ENCODE peak calls at places on chromosomes 1 and 21, in six cellular contexts. One of them, this sample, is unnamed.

GRCh38 chr21:40753756-40754155 is 93.2 kb downstream of the DSCAM start:
- DNase-seq in fibroblast of mammary gland: no peak
- DNase-seq in left lung: no peak
- DNase-seq in astrocyte: no peak
- DNase-seq in right atrium auricular region: no peak
- DNase-seq in heart right ventricle: no peak
- DNase-seq in this sample: no peak

GRCh38 chr1:200869376-200869752 is 3.4 kb upstream of the GPR25 start:
- DNase-seq in fibroblast of mammary gland: no peak
- DNase-seq in left lung: no peak
- DNase-seq in astrocyte: no peak
- DNase-seq in right atrium auricular region: no peak
- DNase-seq in heart right ventricle: no peak
- DNase-seq in this sample: no peak

GRCh38 chr1:80498673-80499072 is 1302.1 kb upstream of the ADGRL2 start:
- DNase-seq in fibroblast of mammary gland: no peak
- DNase-seq in left lung: no peak
- DNase-seq in astrocyte: no peak
- DNase-seq in right atrium auricular region: no peak
- DNase-seq in heart right ventricle: no peak
- DNase-seq in this sample: peak; percentile 63

GRCh38 chr1:208475951-208476824 is 232.0 kb upstream of the PLXNA2 start:
- DNase-seq in fibroblast of mammary gland: no peak
- DNase-seq in left lung: no peak
- DNase-seq in astrocyte: no peak
- DNase-seq in right atrium auricular region: peak; percentile 60
- DNase-seq in heart right ventricle: no peak
- DNase-seq in this sample: peak; percentile 7

GRCh38 chr1:117832453-117832852 is 97.0 kb downstream of the GDAP2 start:
- DNase-seq in fibroblast of mammary gland: no peak
- DNase-seq in left lung: no peak
- DNase-seq in astrocyte: no peak
- DNase-seq in right atrium auricular region: no peak
- DNase-seq in heart right ventricle: no peak
- DNase-seq in this sample: no peak

GRCh38 chr1:147641695-147642592 is 28.4 kb downstream of the ACP6 start:
- DNase-seq in fibroblast of mammary gland: peak; percentile 69
- DNase-seq in left lung: no peak
- DNase-seq in astrocyte: peak; percentile 18
- DNase-seq in right atrium auricular region: no peak
- DNase-seq in heart right ventricle: no peak
- DNase-seq in this sample: peak; percentile 60

GRCh38 chr1:99751877-99752504 is 14.4 kb downstream of the FRRS1 start:
- DNase-seq in fibroblast of mammary gland: no peak
- DNase-seq in left lung: no peak
- DNase-seq in astrocyte: no peak
- DNase-seq in right atrium auricular region: no peak
- DNase-seq in heart right ventricle: no peak
- DNase-seq in this sample: no peak

GRCh38 chr1:68812295-68812694 is 315.4 kb upstream of the DEPDC1 start:
- DNase-seq in fibroblast of mammary gland: no peak
- DNase-seq in left lung: no peak
- DNase-seq in astrocyte: no peak
- DNase-seq in right atrium auricular region: no peak
- DNase-seq in heart right ventricle: no peak
- DNase-seq in this sample: no peak

DNA sequence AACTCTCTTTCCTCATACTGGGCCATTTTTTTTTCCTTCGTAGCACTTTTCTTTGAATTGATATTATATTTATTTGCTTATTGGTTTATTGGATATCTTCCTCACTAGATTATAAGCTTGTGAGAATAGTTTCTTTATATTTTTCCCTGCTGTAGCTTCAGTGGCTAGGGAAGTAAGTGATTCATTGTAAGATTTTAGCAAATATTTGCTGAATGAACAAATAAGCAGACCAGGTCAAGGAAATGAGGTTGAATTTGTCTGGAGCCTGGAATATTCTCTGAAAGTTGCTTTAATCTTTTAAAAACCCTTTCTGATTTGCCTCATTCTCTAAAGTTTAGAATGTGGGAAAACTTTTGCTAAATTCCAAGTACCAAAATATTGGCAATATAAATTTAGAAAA is 80.2 kb downstream of the RABGAP1L start:
- DNase-seq in fibroblast of mammary gland: no peak
- DNase-seq in left lung: no peak
- DNase-seq in astrocyte: no peak
- DNase-seq in right atrium auricular region: no peak
- DNase-seq in heart right ventricle: no peak
- DNase-seq in this sample: no peak
- H3K4me3 ChIP-seq in fibroblast of mammary gland: no peak overlapping the region
- H3K4me3 ChIP-seq in left lung: no peak overlapping the region
- H3K4me3 ChIP-seq in astrocyte: no peak overlapping the region
- H3K4me3 ChIP-seq in right atrium auricular region: no peak overlapping the region
- H3K4me3 ChIP-seq in heart right ventricle: no peak overlapping the region
- H3K4me3 ChIP-seq in this sample: no peak overlapping the region

DNA sequence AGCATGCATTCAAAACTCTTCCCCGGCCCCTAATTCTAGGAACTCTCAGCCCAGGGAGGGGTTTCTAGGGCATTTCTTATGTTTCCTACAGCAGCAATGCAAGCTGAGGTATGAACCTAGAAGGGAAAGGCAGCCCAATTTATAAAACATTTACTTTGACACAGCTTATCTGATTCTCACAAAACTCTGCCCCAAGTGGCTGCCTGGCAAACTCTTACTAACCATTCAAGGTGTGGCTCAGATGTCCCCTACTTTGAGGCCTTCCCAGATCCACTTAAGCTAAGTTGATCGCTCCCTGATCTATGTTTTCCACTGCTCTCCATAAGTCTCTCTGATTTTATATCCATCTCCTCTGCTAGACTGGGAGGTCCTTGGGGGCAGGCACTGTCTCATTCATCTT is 35.4 kb downstream of the AK2 start:
- DNase-seq in fibroblast of mammary gland: no peak
- DNase-seq in left lung: no peak
- DNase-seq in astrocyte: no peak
- DNase-seq in right atrium auricular region: no peak
- DNase-seq in heart right ventricle: no peak
- DNase-seq in this sample: no peak
- TF ChIP-seq CTCF in fibroblast of mammary gland: peak; percentile 18
- TF ChIP-seq CTCF in left lung: no peak
- TF ChIP-seq CTCF in astrocyte: peak; percentile 23
- TF ChIP-seq CTCF in right atrium auricular region: no peak
- TF ChIP-seq CTCF in heart right ventricle: no peak
- TF ChIP-seq CTCF in this sample: peak; percentile 8

DNA sequence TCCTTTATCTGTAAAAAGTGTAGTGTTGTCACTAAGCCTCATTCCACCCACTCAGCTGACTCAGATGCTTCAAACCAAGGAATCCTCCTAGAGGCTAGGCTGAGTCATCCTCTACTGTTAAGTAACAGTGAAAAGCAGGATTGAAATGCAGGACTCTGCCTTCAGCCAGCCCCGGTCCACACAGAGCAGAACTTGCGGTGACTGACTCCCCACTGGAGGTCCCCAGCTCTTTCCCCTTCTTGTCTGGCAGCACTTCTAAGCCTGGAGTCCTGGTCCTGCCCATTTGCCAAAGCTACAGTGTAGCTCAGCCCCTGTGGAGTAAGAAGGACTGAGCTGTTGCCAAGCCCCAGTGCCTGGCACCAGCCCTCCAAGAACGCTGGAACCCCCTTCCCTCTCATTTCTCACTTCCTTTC is 1.7 kb downstream of the RAB7B start:
- DNase-seq in fibroblast of mammary gland: peak; percentile 97
- DNase-seq in left lung: peak; percentile 75
- DNase-seq in astrocyte: peak; percentile 98
- DNase-seq in right atrium auricular region: peak; percentile 75
- DNase-seq in heart right ventricle: no peak
- DNase-seq in this sample: peak; percentile 95
- H3K4me3 ChIP-seq in fibroblast of mammary gland: peak overlapping the region; percentile 25
- H3K4me3 ChIP-seq in left lung: no peak overlapping the region
- H3K4me3 ChIP-seq in astrocyte: peak overlapping the region; percentile 45
- H3K4me3 ChIP-seq in right atrium auricular region: no peak overlapping the region
- H3K4me3 ChIP-seq in heart right ventricle: peak overlapping the region; percentile 59
- H3K4me3 ChIP-seq in this sample: no peak overlapping the region

DNA sequence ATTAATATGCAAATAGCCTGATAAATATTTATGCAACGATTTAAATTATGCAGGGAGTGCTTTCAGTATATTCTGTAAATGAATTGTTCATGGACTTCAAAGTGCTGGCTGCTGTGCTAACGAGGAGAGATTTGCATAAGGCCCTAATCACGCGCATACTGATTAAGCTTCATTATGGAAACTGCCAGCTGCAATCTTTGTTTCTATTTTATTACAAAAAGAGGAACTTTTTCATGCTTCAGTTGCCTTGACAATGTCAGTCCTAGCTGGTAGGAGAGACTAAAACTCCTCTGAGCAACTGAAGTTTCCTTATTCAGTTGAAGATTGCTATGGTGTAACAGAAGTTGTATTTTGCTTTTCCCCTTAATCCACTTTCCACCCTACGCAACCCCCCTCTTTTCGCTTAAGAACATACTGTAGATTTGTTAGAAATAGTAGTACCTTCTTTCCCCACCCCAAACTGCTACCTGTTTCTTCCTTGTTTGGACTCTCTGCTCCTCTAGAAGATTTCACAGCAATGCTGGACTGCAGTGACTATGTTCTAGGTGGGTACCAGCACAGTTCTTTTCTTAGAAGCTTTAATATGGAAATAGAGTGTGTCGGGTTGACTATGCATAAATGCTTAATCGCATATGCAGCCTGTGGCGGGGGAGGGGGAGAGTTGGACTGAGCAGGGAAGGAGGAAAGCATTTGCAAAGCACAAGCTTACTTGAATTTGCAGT is 108.2 kb downstream of the POU2F1 start:
- DNase-seq in fibroblast of mammary gland: no peak
- DNase-seq in left lung: no peak
- DNase-seq in astrocyte: peak; percentile 16
- DNase-seq in right atrium auricular region: no peak
- DNase-seq in heart right ventricle: peak; percentile 13
- DNase-seq in this sample: no peak
- TF ChIP-seq CTCF in fibroblast of mammary gland: no peak
- TF ChIP-seq CTCF in left lung: no peak
- TF ChIP-seq CTCF in astrocyte: no peak
- TF ChIP-seq CTCF in right atrium auricular region: no peak
- TF ChIP-seq CTCF in heart right ventricle: no peak
- TF ChIP-seq CTCF in this sample: no peak

DNA sequence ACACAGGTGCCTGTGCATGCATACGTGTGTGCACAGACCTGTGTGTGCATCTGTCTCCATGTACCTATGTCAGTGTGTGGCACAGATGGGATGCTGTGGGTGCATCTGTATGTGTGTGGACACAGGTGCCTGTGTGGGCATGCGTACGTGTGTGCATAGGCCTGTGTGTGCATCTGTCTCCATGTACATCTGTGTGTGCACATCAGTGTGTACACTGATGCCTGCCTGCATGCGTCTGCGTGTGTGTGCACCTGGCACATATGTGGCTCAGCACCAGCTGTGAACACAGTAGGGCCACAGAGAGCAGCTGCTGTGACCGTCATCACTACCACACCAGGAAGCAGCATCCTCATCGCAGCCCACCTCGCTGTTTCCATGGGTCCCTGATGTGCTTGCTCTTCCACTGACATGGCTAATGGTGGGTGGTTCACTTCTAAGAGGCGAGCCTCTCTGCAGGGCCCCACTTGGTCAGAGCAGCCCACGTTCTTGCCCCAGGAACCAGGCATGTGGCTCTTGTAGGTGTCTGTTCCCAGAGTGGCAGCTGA is 9.6 kb upstream of the SPATC1L start:
- DNase-seq in fibroblast of mammary gland: no peak
- DNase-seq in left lung: no peak
- DNase-seq in astrocyte: no peak
- DNase-seq in right atrium auricular region: no peak
- DNase-seq in heart right ventricle: no peak
- DNase-seq in this sample: no peak
- H3K4me3 ChIP-seq in fibroblast of mammary gland: no peak overlapping the region
- H3K4me3 ChIP-seq in left lung: no peak overlapping the region
- H3K4me3 ChIP-seq in astrocyte: no peak overlapping the region
- H3K4me3 ChIP-seq in right atrium auricular region: no peak overlapping the region
- H3K4me3 ChIP-seq in heart right ventricle: no peak overlapping the region
- H3K4me3 ChIP-seq in this sample: no peak overlapping the region